ENCODE peak calls at places on chromosomes 16 and 17, in six cellular contexts. O, U, T, J, S and P are unnamed samples.
A peak's percentile ranks its signal among the peaks of the same experiment; 100 is the strongest.

GRCh38 chr17:65885484-65885883 is 306.4 kb downstream of the CEP112 start:
- DNase-seq in T (no peak), U (no peak), S (no peak), J (no peak), O (no peak), P (peak; percentile 24)

GRCh38 chr17:27088767-27089078 is 205.2 kb upstream of the WSB1 start:
- DNase-seq in O (no peak), T (no peak), J (no peak), U (no peak), S (no peak), P (no peak)

GRCh38 chr17:73342057-73342522 is 30.3 kb upstream of the CDC42EP4 start:
- DNase-seq in S (peak; percentile 86), O (peak; percentile 79), T (peak; percentile 94), J (peak; percentile 88), U (peak; percentile 93), P (peak; percentile 96)

GRCh38 chr17:2783310-2784030 is 12.8 kb upstream of the RAP1GAP2 start:
- DNase-seq in S (no peak), T (no peak), U (no peak), O (no peak), J (no peak), P (no peak)

GRCh38 chr17:41813699-41814124 is 908 bp downstream of the FKBP10 start:
- DNase-seq in J (no peak), S (no peak), U (no peak), T (no peak), O (no peak), P (no peak)

GRCh38 chr17:69175812-69176517 is 34.3 kb upstream of the ABCA6 start:
- DNase-seq in S (peak; percentile 42), T (peak; percentile 91), O (peak; percentile 4), U (no peak), J (peak; percentile 79), P (peak; percentile 87)

GRCh38 chr16:4316103-4316731 is 350 bp downstream of the GLIS2 start:
- DNase-seq in S (no peak), U (peak; percentile 68), J (no peak), T (no peak), O (peak; percentile 69), P (peak; percentile 28)

GRCh38 chr16:87993901-87994300 is 42.7 kb downstream of the BANP start:
- DNase-seq in J (no peak), U (no peak), T (no peak), O (no peak), S (no peak), P (no peak)

GRCh38 chr17:77571562-77571981 is 386.9 kb upstream of the TNRC6C start:
- DNase-seq in U (no peak), S (peak; percentile 64), T (peak; percentile 14), O (no peak), J (peak; percentile 6), P (no peak)

GRCh38 chr16:58201163-58201562 is 3.3 kb upstream of the CSNK2A2 start:
- DNase-seq in J (no peak), S (no peak), U (no peak), O (no peak), T (no peak), P (peak; percentile 13)

GRCh38 chr16:70576431-70577255 is 53.0 kb downstream of the SF3B3 start:
- DNase-seq in J (peak; percentile 86), U (no peak), O (peak; percentile 70), T (peak; percentile 63), S (peak; percentile 85), P (peak; percentile 86)

GRCh38 chr17:67239597-67239996 is 5.4 kb downstream of the HELZ start:
- DNase-seq in J (peak; percentile 82), U (no peak), S (no peak), T (peak; percentile 74), O (peak; percentile 72), P (no peak)

GRCh38 chr17:63533433-63534077 is 10.4 kb downstream of the KCNH6 start:
- DNase-seq in S (no peak), T (no peak), J (no peak), O (no peak), U (no peak), P (no peak)

GRCh38 chr17:35786941-35787432 is 8.5 kb downstream of the MMP28 start:
- DNase-seq in S (no peak), T (no peak), O (peak; percentile 28), J (peak; percentile 60), U (no peak), P (peak; percentile 46)

GRCh38 chr17:51035436-51035835 is 85.2 kb downstream of the SPAG9 start:
- DNase-seq in U (peak; percentile 40), T (peak; percentile 97), O (peak; percentile 47), S (peak; percentile 68), J (peak; percentile 91), P (peak; percentile 24)

GRCh38 chr17:50210249-50211225 is 9.1 kb upstream of the COL1A1 start:
- DNase-seq in T (peak; percentile 99), J (peak; percentile 99), U (peak; percentile 48), S (peak; percentile 38), O (peak; percentile 93), P (peak; percentile 55)

GRCh38 chr16:68062910-68063393 is 22.2 kb upstream of the NFATC3 start:
- DNase-seq in T (no peak), J (no peak), U (no peak), O (no peak), S (no peak), P (no peak)

GRCh38 chr16:23587726-23588125 is 8.4 kb downstream of the NDUFAB1 start:
- DNase-seq in T (peak; percentile 97), U (no peak), S (no peak), J (peak; percentile 96), O (no peak), P (no peak)

GRCh38 chr16:58912571-58912970 is 178.5 kb upstream of the GOT2 start:
- DNase-seq in J (no peak), S (no peak), U (no peak), O (no peak), T (no peak), P (no peak)

GRCh38 chr16:84647830-84648594 is at the start of gene KLHL36:
- DNase-seq in S (peak; percentile 33), T (no peak), O (peak; percentile 79), J (no peak), U (peak; percentile 52), P (no peak)

GRCh38 chr16:75471723-75472634 is 7.5 kb upstream of the TMEM170A start:
- DNase-seq in O (peak; percentile 83), T (peak; percentile 44), U (peak; percentile 69), J (peak; percentile 64), S (peak; percentile 67), P (peak; percentile 55)

GRCh38 chr16:586645-587590 is 2.9 kb upstream of the RAB40C start:
- DNase-seq in S (no peak), O (no peak), U (no peak), J (no peak), T (peak; percentile 26), P (no peak)

GRCh38 chr17:58917228-58917627 is 161.6 kb downstream of the PPM1E start:
- DNase-seq in S (no peak), J (no peak), T (no peak), U (no peak), O (no peak), P (no peak)
- H2AFZ ChIP-seq in S (no peak overlapping the region), J (no peak overlapping the region), T (no peak overlapping the region), U (no peak overlapping the region), O (no peak overlapping the region), P (no peak overlapping the region)

GRCh38 chr17:58308173-58308984 is 20.2 kb downstream of the TSPOAP1 start:
- DNase-seq in J (no peak), O (no peak), S (no peak), U (peak; percentile 66), T (no peak), P (no peak)

GRCh38 chr17:58308985-58309917 is 19.3 kb downstream of the TSPOAP1 start:
- DNase-seq in T (no peak), S (no peak), O (no peak), J (no peak), U (no peak), P (no peak)

GRCh38 chr17:58310511-58311428 is 17.8 kb downstream of the TSPOAP1 start:
- DNase-seq in U (no peak), T (no peak), J (no peak), S (no peak), O (no peak), P (no peak)

GRCh38 chr17:58311429-58311894 is 17.1 kb downstream of the TSPOAP1 start:
- DNase-seq in O (no peak), S (no peak), J (no peak), T (no peak), U (no peak), P (no peak)

GRCh38 chr17:58309918-58310259 is 18.7 kb downstream of the TSPOAP1 start:
- DNase-seq in J (no peak), O (no peak), T (no peak), U (no peak), S (no peak), P (no peak)
- H3K4me3 ChIP-seq in J (no peak overlapping the region), O (no peak overlapping the region), T (no peak overlapping the region), U (no peak overlapping the region), S (no peak overlapping the region), P (no peak overlapping the region)

GRCh38 chr17:82022310-82022980 is at the start of gene CENPX:
- DNase-seq in U (peak; percentile 67), O (no peak), J (no peak), T (no peak), S (no peak), P (no peak)
- TF ChIP-seq CTCF in U (no peak), O (no peak), J (no peak), T (no peak), S (no peak), P (no peak)

GRCh38 chr17:17778308-17779014 is 58.3 kb downstream of the SREBF1 start:
- DNase-seq in O (peak; percentile 88), U (no peak), S (no peak), J (peak; percentile 81), T (peak; percentile 41), P (no peak)

GRCh38 chr17:17780941-17781590 is 55.7 kb downstream of the SREBF1 start:
- DNase-seq in U (peak; percentile 88), T (peak; percentile 87), O (peak; percentile 84), J (peak; percentile 65), S (peak; percentile 21), P (no peak)

GRCh38 chr17:17779015-17779611 is 57.7 kb downstream of the SREBF1 start:
- DNase-seq in T (no peak), U (no peak), O (no peak), S (no peak), J (no peak), P (no peak)

GRCh38 chr17:17774009-17774881 is 62.5 kb downstream of the SREBF1 start:
- DNase-seq in O (peak; percentile 63), T (peak; percentile 45), S (peak; percentile 58), U (no peak), J (peak; percentile 52), P (peak; percentile 97)

GRCh38 chr17:17776889-17777288 is 59.9 kb downstream of the SREBF1 start:
- DNase-seq in T (no peak), O (no peak), S (no peak), J (no peak), U (no peak), P (no peak)
- H2AFZ ChIP-seq in T (no peak overlapping the region), O (no peak overlapping the region), S (no peak overlapping the region), J (no peak overlapping the region), U (no peak overlapping the region), P (no peak overlapping the region)

DNA sequence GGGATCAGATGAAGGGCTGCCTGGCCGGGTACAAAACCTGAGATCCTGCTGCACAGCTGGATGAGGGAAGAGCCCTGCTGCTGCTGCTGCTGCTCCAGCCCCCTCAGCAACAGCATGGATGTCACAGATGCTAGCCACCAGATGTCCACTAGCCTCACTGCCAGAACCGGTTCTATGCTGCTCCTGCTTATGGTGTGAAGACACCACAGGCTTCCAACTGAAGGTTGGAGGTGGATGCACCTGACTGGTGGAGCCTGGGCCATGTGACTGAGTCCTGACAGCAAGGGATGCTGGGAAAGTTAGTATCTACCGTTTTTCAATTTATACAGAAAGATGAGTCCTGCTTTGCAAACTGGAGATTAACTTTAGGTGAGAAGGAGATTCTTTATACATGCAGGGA is 17.6 kb downstream of the ACTG1 start:
- DNase-seq in O (no peak), S (no peak), J (no peak), T (no peak), U (peak; percentile 10), P (no peak)
- H3K4me3 ChIP-seq in O (no peak overlapping the region), S (no peak overlapping the region), J (no peak overlapping the region), T (no peak overlapping the region), U (no peak overlapping the region), P (no peak overlapping the region)